ENCODE peak calls at places on chromosomes 12 and 14, in four cellular contexts. Q, N, B and L are unnamed samples.

GRCh38 chr14:34347683-34348082 is 114.4 kb downstream of the SPTSSA start:
- DNase-seq in Q (no peak), N (no peak), B (no peak), L (no peak)

GRCh38 chr12:55932546-55932919 is 1.6 kb downstream of the DGKA start:
- DNase-seq in Q (peak; percentile 4), N (no peak), B (peak; percentile 44), L (no peak)

GRCh38 chr12:131195796-131196195 is 242.1 kb downstream of the ADGRD1 start:
- DNase-seq in Q (no peak), N (no peak), B (no peak), L (peak; percentile 12)

GRCh38 chr12:27343255-27344000 is 10.8 kb downstream of the BMAL2 start:
- DNase-seq in Q (no peak), N (no peak), B (peak; percentile 86), L (no peak)

GRCh38 chr14:32657081-32657480 is 281.6 kb upstream of the NPAS3 start:
- DNase-seq in Q (peak; percentile 2), N (no peak), B (no peak), L (no peak)

GRCh38 chr14:50725761-50726160 is 57.7 kb upstream of the SAV1 start:
- DNase-seq in Q (no peak), N (no peak), B (no peak), L (no peak)

GRCh38 chr12:47878918-47879481 is 25.8 kb downstream of the VDR start:
- DNase-seq in Q (no peak), N (no peak), B (no peak), L (no peak)

GRCh38 chr12:31322651-31323248 is 3.2 kb downstream of the SINHCAF start:
- DNase-seq in Q (peak; percentile 64), N (no peak), B (peak; percentile 52), L (no peak)

GRCh38 chr12:133130808-133131128 is 341 bp downstream of the ZNF10 start:
- DNase-seq in Q (no peak), N (no peak), B (peak; percentile 56), L (no peak)

GRCh38 chr14:61675291-61675690 is 20.0 kb upstream of the HIF1A start:
- DNase-seq in Q (no peak), N (no peak), B (no peak), L (no peak)

GRCh38 chr14:89564291-89564957 is 147.4 kb upstream of the FOXN3 start:
- DNase-seq in Q (no peak), N (no peak), B (no peak), L (no peak)

GRCh38 chr14:53874704-53875103 is 81.9 kb downstream of the BMP4 start:
- DNase-seq in Q (no peak), N (no peak), B (no peak), L (no peak)

GRCh38 chr12:115430636-115431035 is 746.7 kb upstream of the TBX3 start:
- DNase-seq in Q (no peak), N (no peak), B (no peak), L (no peak)

GRCh38 chr14:94097091-94097490 is 13.4 kb upstream of the IFI27 start:
- DNase-seq in Q (no peak), N (no peak), B (no peak), L (no peak)

GRCh38 chr12:52836491-52837175 is 2.5 kb upstream of the KRT79 start:
- DNase-seq in Q (no peak), N (no peak), B (no peak), L (peak; percentile 20)

GRCh38 chr14:64195194-64195593 is 99.0 kb downstream of the ESR2 start:
- DNase-seq in Q (no peak), N (no peak), B (no peak), L (no peak)

GRCh38 chr12:127928615-127929014 is 338.4 kb upstream of the TMEM132C start:
- DNase-seq in Q (no peak), N (no peak), B (peak; percentile 84), L (no peak)

GRCh38 chr14:68927956-68928675 is 51.0 kb downstream of the ACTN1 start:
- DNase-seq in Q (no peak), N (no peak), B (no peak), L (no peak)

GRCh38 chr12:110661337-110661972 is 27.5 kb downstream of the HVCN1 start:
- DNase-seq in Q (no peak), N (no peak), B (no peak), L (no peak)